ENCODE peak calls at places on chromosomes 16 and 17, in four cellular contexts. B, R, J and L are unnamed samples.

GRCh38 chr17:44775136-44775837 is 16.5 kb downstream of the ADAM11 start:
- DNase-seq in B (peak; percentile 95), J (peak; percentile 91), R (peak; percentile 95), L (peak; percentile 95)

GRCh38 chr16:25033852-25034251 is 18.7 kb upstream of the ARHGAP17 start:
- DNase-seq in B (peak; percentile 31), R (peak; percentile 83), J (no peak), L (no peak)

GRCh38 chr16:86029131-86029741 is 130.3 kb downstream of the IRF8 start:
- DNase-seq in J (peak; percentile 9), R (peak; percentile 68), B (peak; percentile 17), L (no peak)

GRCh38 chr17:20133552-20133951 is 124.4 kb downstream of the SPECC1 start:
- DNase-seq in B (no peak), R (no peak), J (no peak), L (no peak)

GRCh38 chr16:339680-340079 is 12.8 kb downstream of the AXIN1 start:
- DNase-seq in B (no peak), R (no peak), J (no peak), L (no peak)

GRCh38 chr17:75695141-75695829 is 26.0 kb upstream of the ITGB4 start:
- DNase-seq in B (peak; percentile 81), J (no peak), R (peak; percentile 48), L (no peak)

GRCh38 chr16:23491490-23492391 is 18.6 kb downstream of the GGA2 start:
- DNase-seq in J (no peak), B (peak; percentile 61), R (peak; percentile 16), L (no peak)

GRCh38 chr16:74743668-74744299 is 30.8 kb downstream of the FA2H start:
- DNase-seq in J (no peak), R (peak; percentile 79), B (peak; percentile 19), L (no peak)

GRCh38 chr17:79087428-79088143 is 13.0 kb downstream of the ENGASE start:
- DNase-seq in R (peak; percentile 27), B (peak; percentile 33), J (peak; percentile 16), L (peak; percentile 43)

GRCh38 chr16:17211797-17212196 is 259.0 kb downstream of the XYLT1 start:
- DNase-seq in B (no peak), R (no peak), J (no peak), L (no peak)

GRCh38 chr16:80144191-80144590 is 396.6 kb upstream of the DYNLRB2 start:
- DNase-seq in J (no peak), R (peak; percentile 79), B (no peak), L (peak; percentile 47)

GRCh38 chr17:39601758-39602532 is 5.8 kb downstream of the NEUROD2 start:
- DNase-seq in B (no peak), J (no peak), R (no peak), L (no peak)

GRCh38 chr17:57357830-57358426 is 101.6 kb downstream of the MSI2 start:
- DNase-seq in J (no peak), R (no peak), B (no peak), L (peak; percentile 67)

GRCh38 chr16:23107878-23108277 is 41.4 kb downstream of the USP31 start:
- DNase-seq in R (no peak), J (no peak), B (peak; percentile 18), L (no peak)

GRCh38 chr17:1304962-1305361 is 25.5 kb downstream of the TRARG1 start:
- DNase-seq in R (no peak), B (no peak), J (no peak), L (no peak)

GRCh38 chr17:1304522-1304921 is 25.1 kb downstream of the TRARG1 start:
- DNase-seq in J (no peak), R (no peak), B (no peak), L (no peak)

GRCh38 chr17:1300580-1300905 is 21.1 kb downstream of the TRARG1 start:
- DNase-seq in R (no peak), B (no peak), J (no peak), L (no peak)

GRCh38 chr17:1301546-1301945 is 22.1 kb downstream of the TRARG1 start:
- DNase-seq in J (no peak), R (no peak), B (no peak), L (no peak)

DNA sequence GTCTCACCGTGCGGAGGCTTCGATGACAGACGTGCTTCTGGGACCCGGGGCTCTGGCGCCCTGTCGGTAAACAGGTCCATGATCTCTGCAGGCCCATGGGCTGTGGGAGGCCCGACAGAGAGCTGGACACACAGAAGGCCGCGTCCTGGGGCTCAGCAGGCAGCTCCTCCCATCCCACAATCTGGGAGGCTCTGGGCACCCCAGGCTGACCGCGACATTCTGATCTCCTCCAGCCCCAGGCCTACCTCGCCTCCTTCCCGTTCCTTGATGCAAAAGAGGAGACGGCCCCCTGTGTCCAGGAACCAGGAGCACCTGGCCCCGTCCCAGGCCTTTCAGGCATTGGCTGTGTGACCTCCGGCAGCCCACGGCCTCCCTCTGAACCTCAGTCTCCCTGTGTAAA is 23.3 kb downstream of the TRARG1 start:
- DNase-seq in B (no peak), R (no peak), J (no peak), L (no peak)
- H3K4me3 ChIP-seq in B (no peak overlapping the region), R (no peak overlapping the region), J (no peak overlapping the region), L (no peak overlapping the region)

DNA sequence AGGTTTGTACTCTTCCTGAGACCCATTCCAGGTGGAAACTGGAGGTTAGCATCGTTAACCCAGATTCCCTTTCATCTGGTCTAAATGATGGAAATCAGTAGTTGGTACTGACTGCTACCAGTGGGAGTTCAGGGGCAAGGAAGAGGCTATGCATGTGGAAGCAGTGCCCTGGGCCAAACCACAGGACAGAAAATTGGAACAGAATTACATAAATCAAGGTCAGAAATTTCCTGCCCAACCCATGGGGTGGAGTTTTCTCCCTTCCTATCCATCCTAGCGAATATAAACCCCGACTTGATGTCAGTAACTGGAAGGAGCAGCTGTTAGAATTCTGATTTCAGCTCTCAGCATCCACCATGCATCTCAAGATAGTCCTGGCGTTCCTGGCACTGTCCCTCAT is at the start of gene AOC2:
- DNase-seq in B (peak; percentile 44), R (no peak), J (no peak), L (no peak)
- H3K4me3 ChIP-seq in B (no peak within 1 kb of the TSS), R (no peak within 1 kb of the TSS), J (no peak within 1 kb of the TSS), L (no peak within 1 kb of the TSS)

DNA sequence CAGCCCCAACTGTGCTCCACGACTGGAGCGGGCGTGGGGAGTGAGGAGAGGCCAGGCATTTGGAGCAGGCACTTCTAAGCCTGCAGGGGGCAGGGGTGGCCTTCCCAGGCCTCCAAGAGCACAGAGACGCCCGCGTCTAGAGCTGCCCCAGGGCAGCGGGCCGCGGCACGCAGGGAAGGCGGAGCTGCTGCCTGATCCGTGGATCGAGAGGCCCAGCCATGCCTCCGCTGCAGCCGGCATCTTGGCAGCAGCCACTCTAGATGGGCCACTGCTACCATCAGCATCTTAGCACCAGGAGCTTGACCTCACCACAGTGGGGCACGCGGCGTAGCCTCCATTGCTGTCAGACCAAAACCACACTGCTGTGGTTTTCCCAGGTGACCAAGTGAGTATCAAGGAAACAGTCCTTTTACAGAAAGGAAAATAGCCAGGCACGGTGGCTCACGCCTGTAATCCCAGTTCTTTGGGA is 20.4 kb upstream of the WDR45B start:
- DNase-seq in B (peak; percentile 69), R (peak; percentile 44), J (no peak), L (peak; percentile 51)
- H3K4me3 ChIP-seq in B (no peak overlapping the region), R (no peak overlapping the region), J (no peak overlapping the region), L (no peak overlapping the region)

GRCh38 chr17:50534979-50535326 is 2.4 kb downstream of the EPN3 start:
- DNase-seq in J (no peak), B (no peak), R (no peak), L (no peak)

GRCh38 chr17:50533185-50533584 is 650 bp downstream of the EPN3 start:
- DNase-seq in B (no peak), J (no peak), R (no peak), L (no peak)

GRCh38 chr17:50532452-50533024 is at the start of gene EPN3:
- DNase-seq in B (no peak), R (no peak), J (no peak), L (no peak)

GRCh38 chr17:50534222-50534978 is 1.9 kb downstream of the EPN3 start:
- DNase-seq in J (no peak), R (no peak), B (no peak), L (no peak)

DNA sequence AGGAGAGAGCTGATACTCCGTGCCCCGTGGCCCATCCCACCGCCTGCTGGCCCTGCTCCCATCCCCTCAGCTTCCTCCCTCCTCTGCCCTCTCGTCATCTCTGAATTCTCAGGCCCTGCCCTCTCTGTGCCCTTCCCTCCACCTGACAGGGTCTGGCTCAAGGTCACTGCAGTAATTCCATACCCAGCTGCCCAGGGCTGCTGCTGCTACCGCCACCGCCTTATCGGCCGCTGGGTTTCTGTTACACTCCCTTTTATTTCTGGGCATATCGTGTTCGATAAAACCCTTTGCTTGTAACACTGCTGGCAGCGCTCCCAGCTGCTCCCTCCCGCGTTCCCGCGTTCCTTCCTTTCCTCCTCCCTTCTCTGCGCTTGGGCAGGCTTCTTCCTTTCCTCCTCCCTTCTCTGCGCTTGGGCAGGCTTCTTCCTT is 1.2 kb downstream of the EPN3 start:
- DNase-seq in R (peak; percentile 33), B (peak; percentile 31), J (no peak), L (no peak)
- H3K4me3 ChIP-seq in R (no peak overlapping the region), B (no peak overlapping the region), J (no peak overlapping the region), L (no peak overlapping the region)

DNA sequence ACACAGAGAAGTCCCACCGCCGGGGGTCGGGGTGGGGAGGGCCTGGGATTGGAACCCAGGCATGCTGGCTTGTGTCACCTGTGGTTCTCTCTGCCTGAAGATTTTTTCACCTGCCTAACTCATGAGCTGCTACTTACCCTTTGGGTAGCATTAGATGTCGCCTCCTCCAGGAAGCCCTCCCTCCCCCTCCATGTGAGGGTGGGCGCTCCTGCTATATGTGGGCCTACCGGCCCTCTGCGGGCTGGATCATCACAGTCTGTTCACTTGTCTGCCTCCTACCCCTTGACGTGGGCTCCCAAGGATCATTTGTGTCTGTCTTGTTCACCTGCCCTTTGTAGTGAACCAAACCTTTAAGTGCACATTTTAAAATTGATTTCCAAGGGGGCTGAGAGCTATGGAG is 106.8 kb downstream of the SEC14L1 start:
- DNase-seq in J (no peak), R (no peak), B (no peak), L (no peak)
- H3K4me3 ChIP-seq in J (no peak overlapping the region), R (no peak overlapping the region), B (no peak overlapping the region), L (no peak overlapping the region)

GRCh38 chr16:30069575-30070462 is 4.3 kb downstream of the ALDOA start:
- DNase-seq in B (no peak), J (no peak), R (no peak), L (no peak)

GRCh38 chr16:30066882-30067583 is 1.5 kb downstream of the ALDOA start:
- DNase-seq in R (no peak), J (no peak), B (no peak), L (no peak)

GRCh38 chr16:30068750-30069574 is 3.4 kb downstream of the ALDOA start:
- DNase-seq in J (no peak), B (no peak), R (no peak), L (no peak)

GRCh38 chr16:30067584-30067916 is 2.0 kb downstream of the ALDOA start:
- DNase-seq in R (no peak), B (no peak), J (no peak), L (no peak)

GRCh38 chr16:30068333-30068732 is 2.8 kb downstream of the ALDOA start:
- DNase-seq in B (no peak), J (no peak), R (no peak), L (no peak)
- H3K4me3 ChIP-seq in B (peak overlapping the region; percentile 31), J (peak overlapping the region; percentile 8), R (no peak overlapping the region), L (no peak overlapping the region)